ENCODE peak calls at places on chromosomes 13 and 19, in nine cellular contexts. T, M, K, I, U, D, N, B and X are unnamed samples. For H3K36me3, the result is how much of the 10 kb centered on the place peaks cover.

GRCh38 chr13:113112893-113113845 is 7.6 kb downstream of the F7 start:
- DNase-seq in T (peak), M (no peak), K (no peak), I (peak), U (no peak), D (no peak), N (no peak), B (no peak), X (no peak)

GRCh38 chr13:109145631-109146030 is 516.2 kb downstream of the MYO16 start:
- DNase-seq in T (no peak), M (peak), K (peak), I (no peak), U (peak), D (no peak), N (peak), B (no peak), X (no peak)

GRCh38 chr13:41075034-41075433 is 13.7 kb downstream of the WBP4 start:
- DNase-seq in T (no peak), M (no peak), K (no peak), I (no peak), U (peak), D (no peak), N (no peak), B (no peak), X (no peak)

GRCh38 chr19:2552859-2553258 is 76.9 kb downstream of the GADD45B start:
- DNase-seq in T (no peak), M (no peak), K (no peak), I (no peak), U (no peak), D (no peak), N (no peak), B (no peak), X (no peak)

GRCh38 chr13:46094478-46094877 is 10.4 kb downstream of the CPB2 start:
- DNase-seq in T (no peak), M (no peak), K (no peak), I (no peak), U (no peak), D (no peak), N (no peak), B (no peak), X (no peak)

GRCh38 chr13:66312312-66313087 is 917.6 kb downstream of the PCDH9 start:
- DNase-seq in T (no peak), M (no peak), K (peak), I (no peak), U (peak), D (no peak), N (peak), B (no peak), X (peak)

GRCh38 chr19:30028118-30028991 is 86.3 kb downstream of the URI1 start:
- DNase-seq in T (no peak), M (no peak), K (no peak), I (no peak), U (no peak), D (no peak), N (no peak), B (no peak), X (no peak)

GRCh38 chr19:13794752-13795589 is at the start of gene ZSWIM4:
- DNase-seq in T (peak), M (peak), K (peak), I (peak), U (peak), D (peak), N (peak), B (peak), X (peak)

GRCh38 chr19:41887711-41888382 is 4.9 kb downstream of the ARHGEF1 start:
- DNase-seq in T (no peak), M (no peak), K (peak), I (no peak), U (peak), D (no peak), N (peak), B (peak), X (peak)

GRCh38 chr19:18494267-18494607 is 27.6 kb downstream of the ELL start:
- DNase-seq in T (no peak), M (no peak), K (no peak), I (no peak), U (peak), D (no peak), N (peak), B (no peak), X (no peak)

GRCh38 chr13:85406269-85406975 is 392.8 kb downstream of the SLITRK6 start:
- DNase-seq in T (no peak), M (no peak), K (no peak), I (no peak), U (no peak), D (no peak), N (no peak), B (no peak), X (no peak)

GRCh38 chr19:1470864-1471513 is 8.0 kb downstream of the C19orf25 start:
- DNase-seq in T (no peak), M (no peak), K (no peak), I (no peak), U (no peak), D (no peak), N (no peak), B (no peak), X (no peak)

GRCh38 chr13:48493076-48493765 is 39.7 kb downstream of the RCBTB2 start:
- DNase-seq in T (no peak), M (no peak), K (no peak), I (no peak), U (no peak), D (no peak), N (no peak), B (no peak), X (no peak)

GRCh38 chr13:23558675-23559536 is 11.3 kb upstream of the TNFRSF19 start:
- DNase-seq in T (no peak), M (peak), K (no peak), I (peak), U (peak), D (peak), N (peak), B (no peak), X (no peak)

GRCh38 chr13:102286326-102286725 is 115.5 kb downstream of the FGF14 start:
- DNase-seq in T (no peak), M (no peak), K (no peak), I (no peak), U (peak), D (no peak), N (peak), B (peak), X (peak)

GRCh38 chr13:42048625-42049453 is at the start of gene DGKH:
- DNase-seq in T (peak), M (peak), K (peak), I (peak), U (peak), D (peak), N (peak), B (no peak), X (no peak)

GRCh38 chr19:31969955-31970545 is 375.4 kb upstream of the ZNF507 start:
- DNase-seq in T (no peak), M (no peak), K (no peak), I (peak), U (no peak), D (no peak), N (no peak), B (no peak), X (no peak)
- H3K36me3 ChIP-seq in T (under half), M (under half), K (under half), I (under half), U (under half), D (under half), N (under half), B (under half), X (under half)

GRCh38 chr13:95924389-95924994 is 128.7 kb downstream of the UGGT2 start:
- DNase-seq in T (no peak), M (no peak), K (no peak), I (no peak), U (peak), D (no peak), N (peak), B (peak), X (peak)
- H3K4me3 ChIP-seq in T (no peak), M (no peak), K (no peak), I (no peak), U (no peak), D (no peak), N (no peak), B (no peak), X (no peak)

GRCh38 chr13:107441279-107441678 is 774.1 kb downstream of the LIG4 start:
- DNase-seq in T (no peak), M (no peak), K (no peak), I (no peak), U (peak), D (no peak), N (peak), B (peak), X (no peak)
- TF ChIP-seq CTCF in T (no peak), M (no peak), K (no peak), I (no peak), U (no peak), D (no peak), N (no peak), B (no peak), X (no peak)

GRCh38 chr19:49106648-49107135 is 7.5 kb upstream of the LIN7B start:
- DNase-seq in T (no peak), M (no peak), K (peak), I (no peak), U (peak), D (no peak), N (no peak), B (no peak), X (no peak)

GRCh38 chr19:49109569-49110233 is 4.5 kb upstream of the LIN7B start:
- DNase-seq in T (no peak), M (no peak), K (no peak), I (no peak), U (no peak), D (no peak), N (no peak), B (no peak), X (no peak)

GRCh38 chr19:49109051-49109450 is 5.1 kb upstream of the LIN7B start:
- DNase-seq in T (no peak), M (no peak), K (no peak), I (no peak), U (no peak), D (no peak), N (no peak), B (no peak), X (no peak)

GRCh38 chr19:49110567-49110966 is 3.6 kb upstream of the LIN7B start:
- DNase-seq in T (no peak), M (no peak), K (no peak), I (no peak), U (peak), D (no peak), N (peak), B (no peak), X (no peak)

GRCh38 chr19:49107625-49108459 is 6.3 kb upstream of the LIN7B start:
- DNase-seq in T (no peak), M (no peak), K (no peak), I (no peak), U (no peak), D (no peak), N (no peak), B (no peak), X (no peak)
- H3K36me3 ChIP-seq in T (half or more), M (under half), K (under half), I (under half), U (half or more), D (under half), N (under half), B (under half), X (under half)

GRCh38 chr13:98324105-98324504 is 147.0 kb upstream of the RNF113B start:
- DNase-seq in T (no peak), M (no peak), K (no peak), I (no peak), U (no peak), D (no peak), N (peak), B (no peak), X (no peak)

GRCh38 chr13:98326274-98326673 is 149.2 kb upstream of the RNF113B start:
- DNase-seq in T (no peak), M (no peak), K (no peak), I (no peak), U (no peak), D (no peak), N (no peak), B (no peak), X (no peak)

GRCh38 chr13:98328511-98328910 is 151.4 kb upstream of the RNF113B start:
- DNase-seq in T (no peak), M (no peak), K (no peak), I (no peak), U (no peak), D (no peak), N (no peak), B (no peak), X (no peak)

GRCh38 chr13:98325724-98326123 is 148.7 kb upstream of the RNF113B start:
- DNase-seq in T (no peak), M (no peak), K (no peak), I (no peak), U (no peak), D (no peak), N (no peak), B (no peak), X (no peak)

GRCh38 chr13:98327326-98328314 is 150.6 kb upstream of the RNF113B start:
- DNase-seq in T (no peak), M (no peak), K (no peak), I (no peak), U (peak), D (no peak), N (peak), B (peak), X (no peak)
- H3K4me3 ChIP-seq in T (no peak), M (no peak), K (no peak), I (no peak), U (no peak), D (no peak), N (no peak), B (no peak), X (no peak)

DNA sequence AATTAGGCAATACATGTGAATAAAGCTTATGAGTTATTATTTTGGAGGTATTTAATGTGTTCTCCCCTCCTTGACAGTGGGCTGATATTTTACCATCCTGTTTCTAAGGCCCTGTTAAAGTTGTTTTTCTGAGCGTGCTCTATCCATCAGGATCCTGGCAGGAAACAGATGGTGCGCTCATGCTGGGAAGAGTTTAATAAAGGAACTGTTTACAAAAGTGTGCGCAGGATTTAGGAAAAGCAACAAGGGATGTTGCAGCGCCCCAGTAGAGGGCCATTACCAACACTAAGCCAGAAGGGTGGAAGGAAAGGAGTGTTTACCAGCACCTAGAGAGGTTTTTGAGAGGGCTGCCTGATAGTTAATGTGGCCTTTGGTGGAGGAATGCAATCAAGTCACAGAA is 374.5 kb downstream of the KCNRG start:
- DNase-seq in T (no peak), M (no peak), K (no peak), I (no peak), U (no peak), D (no peak), N (no peak), B (no peak), X (no peak)
- TF ChIP-seq CTCF in T (no peak), M (no peak), K (no peak), I (no peak), U (no peak), D (no peak), N (no peak), B (no peak), X (no peak)

GRCh38 chr13:110664074-110664473 is 41.8 kb downstream of the CARS2 start:
- DNase-seq in T (no peak), M (no peak), K (no peak), I (no peak), U (no peak), D (no peak), N (no peak), B (no peak), X (no peak)

GRCh38 chr13:110662105-110662504 is 43.8 kb downstream of the CARS2 start:
- DNase-seq in T (no peak), M (no peak), K (no peak), I (no peak), U (no peak), D (no peak), N (no peak), B (no peak), X (no peak)

GRCh38 chr13:110663044-110663443 is 42.9 kb downstream of the CARS2 start:
- DNase-seq in T (no peak), M (no peak), K (no peak), I (no peak), U (no peak), D (no peak), N (no peak), B (no peak), X (no peak)

GRCh38 chr13:110663491-110663890 is 42.4 kb downstream of the CARS2 start:
- DNase-seq in T (no peak), M (no peak), K (no peak), I (no peak), U (no peak), D (no peak), N (no peak), B (no peak), X (no peak)

DNA sequence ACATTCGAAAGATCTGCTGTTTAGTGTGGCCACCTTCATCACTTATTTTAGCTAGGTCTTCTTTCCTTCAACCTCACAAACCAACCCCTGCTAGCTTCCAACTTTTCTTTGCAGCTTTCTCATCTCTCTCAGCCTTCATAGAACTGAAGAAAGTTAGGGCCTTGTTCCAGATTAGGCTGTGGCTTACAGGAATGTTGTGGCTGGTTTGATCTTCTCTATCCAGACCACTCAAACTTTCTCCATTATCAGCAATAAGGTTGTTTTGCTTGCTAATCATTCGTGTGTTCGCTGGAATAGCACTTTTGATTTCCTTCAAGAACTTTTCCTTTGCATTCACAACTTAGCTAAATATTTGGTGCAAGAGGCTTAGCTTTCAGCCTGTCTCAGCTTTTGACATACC is 44.7 kb downstream of the CARS2 start:
- DNase-seq in T (no peak), M (no peak), K (no peak), I (no peak), U (no peak), D (no peak), N (peak), B (no peak), X (no peak)
- H3K36me3 ChIP-seq in T (half or more), M (under half), K (under half), I (under half), U (under half), D (under half), N (under half), B (under half), X (under half)

GRCh38 chr19:31555634-31556215 is 206.5 kb upstream of the TSHZ3 start:
- DNase-seq in T (no peak), M (no peak), K (no peak), I (no peak), U (no peak), D (no peak), N (no peak), B (no peak), X (no peak)
- H3K4me3 ChIP-seq in T (no peak), M (no peak), K (no peak), I (no peak), U (no peak), D (no peak), N (no peak), B (no peak), X (no peak)

DNA sequence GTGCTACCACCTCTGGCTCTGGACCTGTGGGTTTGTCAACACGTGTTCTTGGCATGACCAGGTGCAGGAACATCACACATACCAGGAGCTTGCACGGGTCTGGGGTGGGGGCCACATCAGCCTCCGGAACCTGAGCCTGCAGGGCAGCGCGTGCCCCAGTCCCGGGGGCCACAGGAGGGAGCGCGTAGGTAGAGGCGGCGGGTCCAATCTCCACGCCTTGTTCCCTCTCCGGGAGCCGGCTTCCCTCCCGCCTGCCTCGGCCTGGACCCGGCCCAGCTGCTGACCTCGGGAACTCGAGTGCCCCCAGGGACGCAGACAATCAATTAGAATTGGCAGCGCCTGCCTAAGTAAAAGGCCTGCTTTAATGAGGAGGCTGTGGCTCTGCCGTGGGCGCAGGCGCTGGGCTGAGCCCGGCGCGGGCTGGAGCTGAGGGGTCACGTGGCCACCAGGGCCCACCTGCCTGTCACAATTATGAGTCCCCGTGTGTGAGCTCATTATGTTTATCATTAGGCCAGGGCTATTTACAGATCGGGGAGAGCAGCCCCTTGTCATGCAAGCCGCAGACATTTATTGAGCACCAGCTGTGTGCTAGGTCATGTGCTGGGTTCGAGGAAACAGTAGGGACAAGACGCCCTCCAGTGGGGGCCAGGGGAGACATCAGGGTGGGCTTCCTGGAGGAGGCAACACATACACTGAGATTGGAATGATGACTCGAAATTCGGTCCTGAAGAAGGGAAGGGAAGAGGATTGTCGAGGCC is 32.2 kb upstream of the TNFAIP8L1 start:
- DNase-seq in T (no peak), M (no peak), K (peak), I (peak), U (no peak), D (peak), N (no peak), B (no peak), X (no peak)
- TF ChIP-seq CTCF in T (no peak), M (no peak), K (no peak), I (no peak), U (no peak), D (no peak), N (no peak), B (no peak), X (no peak)

GRCh38 chr19:16204005-16204294 is 6.2 kb downstream of the AP1M1 start:
- DNase-seq in T (no peak), M (no peak), K (no peak), I (no peak), U (no peak), D (no peak), N (no peak), B (no peak), X (no peak)
- H3K36me3 ChIP-seq in T (half or more), M (under half), K (under half), I (under half), U (half or more), D (under half), N (under half), B (under half), X (under half)